ENCODE peak calls at places on chromosomes 16 and 17, in four cellular contexts. R is GM04503; C is CD8-positive, alpha-beta T cell; N is MV-4-11. M is an unnamed sample.
A peak's percentile ranks its signal among the peaks of the same experiment; 100 is the strongest.

GRCh38 chr16:66130296-66130910 is 236.1 kb upstream of the CDH5 start:
- DNase-seq in C (no peak), N (no peak), R (peak; percentile 86), M (no peak)

GRCh38 chr17:39747745-39748144 is 10.0 kb downstream of the GRB7 start:
- DNase-seq in R (no peak), C (no peak), N (no peak), M (no peak)

GRCh38 chr16:25060920-25061319 is 45.8 kb upstream of the ARHGAP17 start:
- DNase-seq in R (no peak), N (peak; percentile 97), C (no peak), M (peak; percentile 94)

GRCh38 chr17:28379814-28380571 is 8.5 kb downstream of the SARM1 start:
- DNase-seq in C (no peak), R (no peak), N (peak; percentile 54), M (peak; percentile 40)

GRCh38 chr17:5526821-5527598 is 40.6 kb downstream of the MIS12 start:
- DNase-seq in N (peak; percentile 98), C (no peak), R (peak; percentile 96), M (peak; percentile 73)

GRCh38 chr17:31296156-31296555 is 883 bp downstream of the OMG start:
- DNase-seq in N (no peak), C (no peak), R (no peak), M (no peak)

GRCh38 chr17:10050597-10051101 is 145.6 kb upstream of the RCVRN start:
- DNase-seq in R (no peak), C (no peak), N (peak; percentile 92), M (peak; percentile 91)

GRCh38 chr17:75778861-75779249 is 5.8 kb upstream of the UNK start:
- DNase-seq in C (peak; percentile 71), R (no peak), N (peak; percentile 53), M (no peak)

GRCh38 chr16:22346463-22346862 is 28.0 kb downstream of the CDR2 start:
- DNase-seq in R (no peak), C (no peak), N (peak; percentile 80), M (no peak)

GRCh38 chr17:82868715-82869131 is 28.9 kb upstream of the ZNF750 start:
- DNase-seq in R (no peak), C (no peak), N (no peak), M (no peak)

GRCh38 chr17:73474370-73474988 is 162.7 kb upstream of the CDC42EP4 start:
- DNase-seq in C (no peak), N (peak; percentile 66), R (no peak), M (peak; percentile 14)

GRCh38 chr17:77535435-77535834 is 394.7 kb downstream of the SEC14L1 start:
- DNase-seq in R (no peak), C (no peak), N (no peak), M (peak; percentile 52)

GRCh38 chr16:57020651-57021050 is 31.3 kb downstream of the NLRC5 start:
- DNase-seq in C (no peak), R (no peak), N (no peak), M (no peak)

GRCh38 chr17:5272313-5272712 is 9.8 kb upstream of the RABEP1 start:
- DNase-seq in R (no peak), C (no peak), N (no peak), M (no peak)